ENCODE peak calls at places on chromosomes 11 and 22, in eight cellular contexts. T is ascending aorta, A is tibial nerve, D is H9, Q is kidney, H is uterus, N is OCI-LY7, G is A549. L is an unnamed sample. For H3K4me1, the result is how much of the 10 kb centered on the place peaks cover.

GRCh38 chr11:35651263-35651662 is 11.3 kb upstream of the TRIM44 start:
- DNase-seq in T (no peak), A (no peak), D (no peak), Q (no peak), H (no peak), N (no peak), G (no peak), L (peak)

GRCh38 chr11:110015695-110016094 is 77.5 kb upstream of the ZC3H12C start:
- DNase-seq in T (no peak), A (no peak), D (no peak), Q (no peak), H (no peak), N (no peak), G (no peak), L (no peak)

GRCh38 chr22:36328635-36329216 is 59.0 kb downstream of the MYH9 start:
- DNase-seq in T (peak), A (no peak), D (no peak), Q (peak), H (peak), N (peak), G (peak), L (peak)

GRCh38 chr11:74570266-74571061 is 21.9 kb upstream of the POLD3 start:
- DNase-seq in T (no peak), A (peak), D (peak), Q (no peak), H (peak), N (peak), G (peak), L (no peak)

GRCh38 chr22:46262449-46263207 is 515 bp downstream of the PKDREJ start:
- DNase-seq in T (no peak), A (peak), D (peak), Q (peak), H (peak), N (no peak), G (no peak), L (peak)

GRCh38 chr11:113023228-113023627 is 62.0 kb downstream of the NCAM1 start:
- DNase-seq in T (no peak), A (no peak), D (no peak), Q (no peak), H (no peak), N (no peak), G (no peak), L (no peak)

GRCh38 chr11:97751405-97751804 is 1269.3 kb upstream of the CNTN5 start:
- DNase-seq in T (no peak), A (no peak), D (no peak), Q (peak), H (no peak), N (no peak), G (no peak), L (peak)

GRCh38 chr22:47600281-47600680 is 837.8 kb downstream of the TBC1D22A start:
- DNase-seq in T (no peak), A (no peak), D (no peak), Q (no peak), H (no peak), N (no peak), G (no peak), L (no peak)

GRCh38 chr11:59615132-59615636 is 390 bp downstream of the OSBP start:
- DNase-seq in T (peak), A (peak), D (peak), Q (peak), H (peak), N (peak), G (peak), L (peak)

GRCh38 chr11:60764879-60765278 is 8.2 kb downstream of the MS4A15 start:
- DNase-seq in T (no peak), A (no peak), D (no peak), Q (no peak), H (no peak), N (no peak), G (no peak), L (no peak)

GRCh38 chr11:63767415-63768231 is 952 bp downstream of the ZFTA start:
- DNase-seq in T (no peak), A (peak), D (peak), Q (peak), H (peak), N (peak), G (peak), L (peak)

GRCh38 chr11:14275081-14275480 is 83.9 kb downstream of the RRAS2 start:
- DNase-seq in T (no peak), A (no peak), D (no peak), Q (no peak), H (no peak), N (no peak), G (no peak), L (no peak)

GRCh38 chr11:131924446-131925240 is 554.2 kb downstream of the NTM start:
- DNase-seq in T (no peak), A (no peak), D (no peak), Q (no peak), H (no peak), N (no peak), G (no peak), L (no peak)

GRCh38 chr11:46291441-46292143 is 14.1 kb downstream of the CREB3L1 start:
- DNase-seq in T (no peak), A (no peak), D (no peak), Q (peak), H (peak), N (no peak), G (no peak), L (peak)

GRCh38 chr11:124642628-124643027 is 20.0 kb downstream of the TBRG1 start:
- DNase-seq in T (no peak), A (no peak), D (no peak), Q (no peak), H (no peak), N (no peak), G (no peak), L (no peak)

GRCh38 chr11:124643605-124644425 is 21.2 kb downstream of the TBRG1 start:
- DNase-seq in T (no peak), A (no peak), D (no peak), Q (no peak), H (no peak), N (no peak), G (no peak), L (no peak)

GRCh38 chr11:124638500-124638899 is 15.8 kb downstream of the TBRG1 start:
- DNase-seq in T (no peak), A (no peak), D (no peak), Q (no peak), H (no peak), N (no peak), G (no peak), L (no peak)

GRCh38 chr11:124643042-124643604 is 20.5 kb downstream of the TBRG1 start:
- DNase-seq in T (no peak), A (no peak), D (no peak), Q (no peak), H (no peak), N (no peak), G (no peak), L (no peak)

DNA sequence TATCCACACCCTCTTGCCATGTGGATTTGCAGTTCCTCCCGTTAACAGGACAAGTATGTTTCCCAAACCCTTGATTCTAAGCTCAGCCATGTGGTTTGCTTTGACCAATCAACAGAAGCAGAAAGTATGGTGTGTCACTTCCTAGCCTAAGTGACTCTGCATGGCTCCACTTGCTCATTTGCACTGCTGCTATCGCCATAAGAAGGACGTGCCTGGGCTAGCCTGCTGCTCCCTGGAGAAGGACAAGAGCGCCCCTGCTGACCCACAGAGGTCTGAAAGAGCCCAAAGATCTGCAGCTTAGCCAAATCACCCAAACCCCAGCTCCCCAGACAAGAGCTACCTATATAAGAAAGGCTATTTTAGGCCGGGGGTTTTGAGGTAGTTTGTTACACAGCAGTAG is 18.0 kb downstream of the TBRG1 start:
- DNase-seq in T (no peak), A (no peak), D (peak), Q (no peak), H (no peak), N (no peak), G (no peak), L (no peak)
- H3K27ac ChIP-seq in T (no peak), A (no peak), D (no peak), Q (no peak), H (no peak), N (no peak), G (no peak), L (no peak)

GRCh38 chr11:86046111-86046510 is 22.8 kb downstream of the PICALM start:
- DNase-seq in T (no peak), A (no peak), D (no peak), Q (no peak), H (no peak), N (no peak), G (no peak), L (no peak)
- H3K4me1 ChIP-seq in T (half or more), A (half or more), D (under half), Q (under half), H (under half), N (under half), G (under half), L (half or more)

GRCh38 chr22:42794551-42795510 is 62.2 kb downstream of the ARFGAP3 start:
- DNase-seq in T (no peak), A (no peak), D (peak), Q (no peak), H (no peak), N (no peak), G (no peak), L (no peak)
- TF ChIP-seq CTCF in T (no peak), A (no peak), D (peak), Q (no peak), H (no peak), N (peak), G (no peak), L (peak)

GRCh38 chr11:128323381-128323780 is 264.0 kb downstream of the ETS1 start:
- DNase-seq in T (no peak), A (no peak), D (no peak), Q (no peak), H (no peak), N (peak), G (no peak), L (no peak)
- H3K27ac ChIP-seq in T (no peak), A (no peak), D (no peak), Q (no peak), H (no peak), N (no peak), G (no peak), L (no peak)

GRCh38 chr11:117020873-117021564 is 77.2 kb downstream of the SIK3 start:
- DNase-seq in T (no peak), A (no peak), D (no peak), Q (no peak), H (no peak), N (no peak), G (no peak), L (no peak)

GRCh38 chr11:117017456-117017855 is 80.8 kb downstream of the SIK3 start:
- DNase-seq in T (no peak), A (no peak), D (no peak), Q (no peak), H (no peak), N (no peak), G (no peak), L (no peak)

GRCh38 chr11:117019871-117020270 is 78.4 kb downstream of the SIK3 start:
- DNase-seq in T (no peak), A (no peak), D (no peak), Q (no peak), H (no peak), N (no peak), G (no peak), L (no peak)

GRCh38 chr11:117022526-117022925 is 75.7 kb downstream of the SIK3 start:
- DNase-seq in T (no peak), A (no peak), D (no peak), Q (no peak), H (no peak), N (no peak), G (no peak), L (no peak)

GRCh38 chr11:117020287-117020686 is 77.9 kb downstream of the SIK3 start:
- DNase-seq in T (no peak), A (no peak), D (no peak), Q (no peak), H (no peak), N (no peak), G (no peak), L (no peak)
- H3K4me1 ChIP-seq in T (under half), A (under half), D (under half), Q (under half), H (under half), N (under half), G (half or more), L (under half)

GRCh38 chr11:67051945-67052488 is 4.6 kb upstream of the RHOD start:
- DNase-seq in T (no peak), A (no peak), D (no peak), Q (no peak), H (no peak), N (no peak), G (no peak), L (no peak)
- TF ChIP-seq CTCF in T (no peak), A (no peak), D (no peak), Q (no peak), H (no peak), N (no peak), G (no peak), L (no peak)

GRCh38 chr22:25759825-25760231 is 17.8 kb downstream of the MYO18B start:
- DNase-seq in T (no peak), A (no peak), D (no peak), Q (no peak), H (no peak), N (no peak), G (peak), L (no peak)
- H3K27ac ChIP-seq in T (peak), A (no peak), D (no peak), Q (no peak), H (no peak), N (no peak), G (peak), L (peak)

GRCh38 chr11:122813176-122813917 is 25.0 kb upstream of the CRTAM start:
- DNase-seq in T (no peak), A (no peak), D (no peak), Q (no peak), H (no peak), N (no peak), G (no peak), L (no peak)

GRCh38 chr11:122809861-122810260 is 28.4 kb upstream of the CRTAM start:
- DNase-seq in T (no peak), A (no peak), D (no peak), Q (no peak), H (no peak), N (no peak), G (no peak), L (no peak)

GRCh38 chr11:122812612-122813011 is 25.7 kb upstream of the CRTAM start:
- DNase-seq in T (no peak), A (no peak), D (no peak), Q (no peak), H (no peak), N (no peak), G (no peak), L (no peak)

GRCh38 chr11:122814401-122814800 is 23.9 kb upstream of the CRTAM start:
- DNase-seq in T (no peak), A (no peak), D (no peak), Q (no peak), H (no peak), N (no peak), G (no peak), L (no peak)

DNA sequence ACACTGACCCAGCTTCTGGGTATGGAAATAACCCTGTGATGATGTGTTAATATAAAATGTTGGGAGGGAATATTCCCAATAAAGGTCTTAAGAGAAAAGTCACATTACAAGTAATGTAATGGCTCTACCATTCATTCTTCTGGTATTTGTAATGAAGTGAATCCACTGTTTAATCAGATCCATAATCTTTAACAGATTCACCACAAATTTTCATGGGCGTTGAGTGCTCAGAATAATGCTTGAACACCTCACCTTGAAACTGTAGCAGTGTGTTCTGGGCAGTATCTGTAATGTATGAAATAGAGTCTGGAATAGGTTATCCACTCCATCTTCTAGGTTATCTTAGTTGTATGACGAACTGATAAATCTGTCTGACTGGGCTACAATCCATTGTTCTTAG is 26.6 kb upstream of the CRTAM start:
- DNase-seq in T (no peak), A (no peak), D (no peak), Q (no peak), H (no peak), N (no peak), G (no peak), L (no peak)
- H3K4me1 ChIP-seq in T (under half), A (under half), D (under half), Q (under half), H (under half), N (under half), G (under half), L (under half)